ENCODE peak calls at places on chromosome 13, in seven cellular contexts. Q is NCI-H1436 treated with DMSO at 0.1 percent for 48 hours, H is frontal cortex, C is HepG2, O is COLO829, J is IMR-90, W is 8988T. B is an unnamed sample.

GRCh38 chr13:97259787-97260641 is 37.9 kb downstream of the MBNL2 start:
- DNase-seq in Q (no peak), H (no peak), C (peak), O (no peak), J (peak), W (no peak), B (peak)

GRCh38 chr13:110582421-110582954 is 21.0 kb upstream of the RAB20 start:
- DNase-seq in Q (no peak), H (no peak), C (no peak), O (no peak), J (no peak), W (no peak), B (no peak)

GRCh38 chr13:108185218-108185617 is 30.1 kb downstream of the LIG4 start:
- DNase-seq in Q (no peak), H (no peak), C (no peak), O (no peak), J (no peak), W (no peak), B (no peak)

GRCh38 chr13:33191425-33192221 is 93.9 kb downstream of the STARD13 start:
- DNase-seq in Q (no peak), H (no peak), C (no peak), O (no peak), J (peak), W (no peak), B (peak)

GRCh38 chr13:47672245-47672975 is 328.7 kb downstream of the SUCLA2 start:
- DNase-seq in Q (no peak), H (no peak), C (no peak), O (no peak), J (no peak), W (no peak), B (no peak)

GRCh38 chr13:40148103-40148502 is 492.6 kb downstream of the COG6 start:
- DNase-seq in Q (no peak), H (no peak), C (no peak), O (no peak), J (no peak), W (no peak), B (no peak)

GRCh38 chr13:43831088-43831487 is 44.3 kb upstream of the ENOX1 start:
- DNase-seq in Q (no peak), H (no peak), C (no peak), O (no peak), J (peak), W (no peak), B (peak)

GRCh38 chr13:46401432-46401831 is 14.4 kb upstream of the RUBCNL start:
- DNase-seq in Q (no peak), H (no peak), C (no peak), O (no peak), J (no peak), W (no peak), B (no peak)

GRCh38 chr13:24627864-24628418 is 52.3 kb upstream of the ATP12A start:
- DNase-seq in Q (no peak), H (no peak), C (no peak), O (no peak), J (no peak), W (no peak), B (peak)

GRCh38 chr13:33188093-33188882 is 97.3 kb downstream of the STARD13 start:
- DNase-seq in Q (no peak), H (no peak), C (no peak), O (peak), J (peak), W (no peak), B (peak)

GRCh38 chr13:47437411-47437810 is 540.6 kb upstream of the HTR2A start:
- DNase-seq in Q (no peak), H (no peak), C (no peak), O (no peak), J (peak), W (no peak), B (peak)

GRCh38 chr13:40370662-40371061 is 295.8 kb downstream of the FOXO1 start:
- DNase-seq in Q (no peak), H (no peak), C (no peak), O (peak), J (no peak), W (no peak), B (no peak)

GRCh38 chr13:79786176-79786575 is 305.2 kb downstream of the NDFIP2 start:
- DNase-seq in Q (no peak), H (no peak), C (no peak), O (no peak), J (no peak), W (no peak), B (peak)

GRCh38 chr13:108037348-108037747 is 178.0 kb downstream of the LIG4 start:
- DNase-seq in Q (no peak), H (no peak), C (no peak), O (no peak), J (no peak), W (no peak), B (no peak)

GRCh38 chr13:47420568-47420967 is 523.7 kb upstream of the HTR2A start:
- DNase-seq in Q (no peak), H (no peak), C (no peak), O (peak), J (peak), W (no peak), B (peak)

GRCh38 chr13:109517516-109517915 is 268.9 kb downstream of the IRS2 start:
- DNase-seq in Q (no peak), H (no peak), C (no peak), O (peak), J (no peak), W (no peak), B (peak)

GRCh38 chr13:49400755-49401659 is 42.9 kb downstream of the CAB39L start:
- DNase-seq in Q (no peak), H (peak), C (no peak), O (no peak), J (peak), W (no peak), B (no peak)

GRCh38 chr13:106103779-106104178 is 431.7 kb downstream of the EFNB2 start:
- DNase-seq in Q (no peak), H (no peak), C (no peak), O (no peak), J (no peak), W (no peak), B (peak)

GRCh38 chr13:50419466-50419865 is 404.2 kb downstream of the KCNRG start:
- DNase-seq in Q (no peak), H (no peak), C (no peak), O (no peak), J (peak), W (no peak), B (no peak)

GRCh38 chr13:99059498-99060070 is 81.7 kb upstream of the DOCK9 start:
- DNase-seq in Q (no peak), H (no peak), C (no peak), O (no peak), J (no peak), W (no peak), B (no peak)

GRCh38 chr13:48235100-48235813 is 2.3 kb downstream of the ITM2B start:
- DNase-seq in Q (no peak), H (no peak), C (no peak), O (no peak), J (peak), W (no peak), B (peak)

GRCh38 chr13:26555413-26555812 is 2.1 kb upstream of the WASF3 start:
- DNase-seq in Q (no peak), H (no peak), C (no peak), O (no peak), J (no peak), W (no peak), B (no peak)

GRCh38 chr13:44735806-44736205 is 159.7 kb upstream of the TSC22D1 start:
- DNase-seq in Q (no peak), H (no peak), C (no peak), O (no peak), J (no peak), W (no peak), B (no peak)

GRCh38 chr13:84192125-84192524 is 309.9 kb upstream of the SLITRK1 start:
- DNase-seq in Q (no peak), H (no peak), C (no peak), O (no peak), J (peak), W (no peak), B (peak)

GRCh38 chr13:92187378-92187989 is 789.1 kb downstream of the GPC5 start:
- DNase-seq in Q (no peak), H (peak), C (peak), O (peak), J (peak), W (no peak), B (peak)

GRCh38 chr13:100389617-100390016 is 199.0 kb downstream of the GGACT start:
- DNase-seq in Q (no peak), H (no peak), C (no peak), O (no peak), J (no peak), W (no peak), B (no peak)

GRCh38 chr13:109738298-109738746 is 48.1 kb downstream of the IRS2 start:
- DNase-seq in Q (no peak), H (no peak), C (no peak), O (no peak), J (no peak), W (no peak), B (no peak)

GRCh38 chr13:48249018-48249417 is 16.0 kb downstream of the ITM2B start:
- DNase-seq in Q (no peak), H (no peak), C (no peak), O (no peak), J (no peak), W (no peak), B (no peak)

GRCh38 chr13:33232883-33233282 is 52.7 kb downstream of the STARD13 start:
- DNase-seq in Q (no peak), H (no peak), C (no peak), O (no peak), J (no peak), W (no peak), B (no peak)

GRCh38 chr13:111341886-111342285 is 21.4 kb downstream of the TEX29 start:
- DNase-seq in Q (no peak), H (no peak), C (no peak), O (no peak), J (no peak), W (no peak), B (no peak)

GRCh38 chr13:46595918-46596315 is 42.9 kb downstream of the LRCH1 start:
- DNase-seq in Q (no peak), H (no peak), C (no peak), O (no peak), J (no peak), W (no peak), B (no peak)

GRCh38 chr13:102847272-102848234 is 1.7 kb downstream of the ERCC5 start:
- DNase-seq in Q (no peak), H (no peak), C (no peak), O (no peak), J (peak), W (no peak), B (peak)

GRCh38 chr13:76783798-76784197 is 102.4 kb downstream of the KCTD12 start:
- DNase-seq in Q (no peak), H (no peak), C (no peak), O (no peak), J (no peak), W (no peak), B (no peak)

GRCh38 chr13:51246411-51247298 is 24.5 kb downstream of the FAM124A start:
- DNase-seq in Q (no peak), H (peak), C (no peak), O (no peak), J (no peak), W (no peak), B (no peak)

B was measured in LHCN-M2.